ENCODE peak calls at places on chromosomes 16 and 17, in five cellular contexts. I is transverse colon, S is HCT116, M is GM12878, B is breast epithelium. N is an unnamed sample.

GRCh38 chr16:89491974-89492687 is 1.8 kb upstream of the ANKRD11 start:
- DNase-seq in I (no peak), S (no peak), M (no peak), B (no peak), N (no peak)

GRCh38 chr16:30747799-30748633 is at the start of gene PHKG2:
- DNase-seq in I (peak; percentile 99), S (peak; percentile 97), M (peak; percentile 96), B (peak; percentile 100), N (peak; percentile 96)

GRCh38 chr16:84460406-84461028 is 43.9 kb downstream of the MEAK7 start:
- DNase-seq in I (no peak), S (no peak), M (no peak), B (peak; percentile 50), N (no peak)

GRCh38 chr16:14024300-14024699 is 46.8 kb upstream of the MRTFB start:
- DNase-seq in I (no peak), S (no peak), M (no peak), B (no peak), N (no peak)

GRCh38 chr16:56450275-56450889 is 750 bp downstream of the NUDT21 start:
- DNase-seq in I (no peak), S (no peak), M (no peak), B (no peak), N (no peak)

GRCh38 chr17:38591759-38592241 is 14.0 kb downstream of the SRCIN1 start:
- DNase-seq in I (no peak), S (no peak), M (no peak), B (no peak), N (no peak)

GRCh38 chr17:33140413-33141099 is 148.9 kb downstream of the SPACA3 start:
- DNase-seq in I (no peak), S (no peak), M (no peak), B (no peak), N (no peak)

GRCh38 chr16:88831838-88832237 is 20.1 kb upstream of the APRT start:
- DNase-seq in I (no peak), S (no peak), M (no peak), B (no peak), N (no peak)

GRCh38 chr16:180101-180920 is at the start of gene HBQ1:
- DNase-seq in I (no peak), S (no peak), M (no peak), B (no peak), N (no peak)

GRCh38 chr17:80738987-80739730 is 194.5 kb downstream of the RPTOR start:
- DNase-seq in I (no peak), S (no peak), M (no peak), B (no peak), N (no peak)

GRCh38 chr16:11994187-11995119 is 17.9 kb downstream of the SNX29 start:
- DNase-seq in I (peak; percentile 19), S (no peak), M (no peak), B (no peak), N (no peak)

GRCh38 chr17:51372345-51373004 is 112.1 kb downstream of the UTP18 start:
- DNase-seq in I (peak; percentile 13), S (peak; percentile 98), M (peak; percentile 82), B (no peak), N (no peak)

GRCh38 chr16:396605-397004 is 394 bp upstream of the NME4 start:
- DNase-seq in I (peak; percentile 39), S (no peak), M (no peak), B (no peak), N (no peak)

GRCh38 chr16:81006472-81007311 is at the start of the genes CENPN and CMC2:
- DNase-seq in I (peak; percentile 99), S (peak; percentile 100), M (peak; percentile 92), B (peak; percentile 99), N (peak; percentile 91)
- TF ChIP-seq CTCF in I (no peak), S (no peak), M (no peak), B (no peak), N (no peak)

GRCh38 chr16:53417976-53418375 is 16.3 kb upstream of the RBL2 start:
- DNase-seq in I (no peak), S (no peak), M (no peak), B (no peak), N (no peak)

GRCh38 chr16:53415504-53415903 is 18.8 kb upstream of the RBL2 start:
- DNase-seq in I (no peak), S (no peak), M (no peak), B (no peak), N (no peak)

GRCh38 chr16:53417011-53417410 is 17.3 kb upstream of the RBL2 start:
- DNase-seq in I (no peak), S (no peak), M (no peak), B (no peak), N (no peak)

DNA sequence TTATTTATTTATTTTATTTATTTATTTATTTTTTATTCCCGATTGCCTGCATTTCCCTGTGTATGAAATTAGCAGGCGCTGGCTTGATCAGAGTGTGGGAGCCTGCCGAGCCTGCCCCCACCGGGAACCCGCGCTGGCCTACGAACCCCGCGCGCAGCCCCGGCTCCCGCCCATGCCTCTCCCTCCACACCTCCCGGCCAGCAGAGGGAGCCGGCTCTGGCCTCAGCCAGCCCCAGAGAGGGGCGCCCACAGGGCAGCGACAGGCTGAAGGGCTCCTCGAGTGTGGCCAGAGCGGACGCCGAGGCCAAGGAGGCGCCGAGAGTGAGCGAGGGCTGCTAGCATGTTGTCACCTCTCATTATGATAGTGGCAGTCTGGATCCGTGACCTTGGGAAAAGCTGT is 13.0 kb upstream of the RBL2 start:
- DNase-seq in I (no peak), S (no peak), M (no peak), B (no peak), N (no peak)
- H3K9me3 ChIP-seq in I (peaks cover 7% of the 10 kb centered on the region), S (no peaks in the 10 kb centered on the region), M (no peaks in the 10 kb centered on the region), B (peaks cover 5% of the 10 kb centered on the region), N (peaks cover 4% of the 10 kb centered on the region)

GRCh38 chr17:13428611-13429042 is 173.1 kb downstream of the HS3ST3A1 start:
- DNase-seq in I (no peak), S (no peak), M (no peak), B (no peak), N (no peak)
- TF ChIP-seq POLR2AphosphoS5 in I (no peak), S (no peak), M (no peak), B (no peak), N (no peak)

DNA sequence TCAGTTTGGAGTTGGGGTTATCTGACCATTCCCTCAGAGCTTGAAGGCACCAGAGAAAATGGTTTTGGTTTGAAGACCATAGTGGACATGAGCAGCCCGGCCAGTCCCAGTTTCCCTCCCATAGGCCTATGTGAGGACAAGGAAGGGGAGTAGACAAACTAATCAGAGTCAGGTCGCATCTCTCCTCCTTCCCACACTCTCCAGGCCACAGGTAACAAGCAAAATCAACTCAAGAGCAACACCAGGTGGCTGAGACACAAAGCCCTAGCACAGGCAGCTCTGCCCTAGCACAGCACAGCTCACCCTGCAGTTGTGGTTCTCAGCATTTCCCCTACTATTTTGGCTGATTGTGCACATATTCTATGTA is 7.2 kb downstream of the SUPT4H1 start:
- DNase-seq in I (no peak), S (no peak), M (peak; percentile 62), B (no peak), N (no peak)
- TF ChIP-seq CTCF in I (no peak), S (no peak), M (peak; percentile 90), B (no peak), N (no peak)

GRCh38 chr16:48487287-48487686 is 102.1 kb upstream of the SIAH1 start:
- DNase-seq in I (no peak), S (no peak), M (no peak), B (no peak), N (no peak)
- H3K9me3 ChIP-seq in I (no peaks in the 10 kb centered on the region), S (no peaks in the 10 kb centered on the region), M (no peaks in the 10 kb centered on the region), B (no peaks in the 10 kb centered on the region), N (no peaks in the 10 kb centered on the region)

GRCh38 chr17:61522088-61522487 is 68.9 kb downstream of the NACA2 start:
- DNase-seq in I (no peak), S (no peak), M (no peak), B (no peak), N (no peak)
- TF ChIP-seq POLR2AphosphoS5 in I (no peak), S (no peak), M (no peak), B (no peak), N (no peak)

GRCh38 chr17:17943281-17943984 is 28.8 kb downstream of the TOM1L2 start:
- DNase-seq in I (no peak), S (no peak), M (no peak), B (no peak), N (no peak)
- TF ChIP-seq CTCF in I (no peak), S (no peak), M (no peak), B (no peak), N (no peak)